ENCODE peak calls at places on chromosomes 4 and X, in five cellular contexts. One of them, this sample, is unnamed.
A peak's percentile ranks its signal among the peaks of the same experiment; 100 is the strongest.

GRCh38 chrX:153032397-153033118 is 23.7 kb upstream of the PNMA3 start:
- DNase-seq in pancreas: peak; percentile 89
- DNase-seq in HepG2: peak; percentile 21
- DNase-seq in CD8-positive, alpha-beta memory T cell: peak; percentile 39
- DNase-seq in SJCRH30: peak; percentile 31
- DNase-seq in this sample: peak; percentile 83

GRCh38 chrX:30881797-30882196 is 7.3 kb downstream of the TAB3 start:
- DNase-seq in pancreas: no peak
- DNase-seq in HepG2: no peak
- DNase-seq in CD8-positive, alpha-beta memory T cell: no peak
- DNase-seq in SJCRH30: no peak
- DNase-seq in this sample: no peak

GRCh38 chr4:183721207-183722081 is 62.4 kb downstream of the TRAPPC11 start:
- DNase-seq in pancreas: peak; percentile 94
- DNase-seq in HepG2: peak; percentile 96
- DNase-seq in CD8-positive, alpha-beta memory T cell: peak; percentile 37
- DNase-seq in SJCRH30: no peak
- DNase-seq in this sample: peak; percentile 76

GRCh38 chrX:139203681-139204575 is 326.6 kb upstream of the F9 start:
- DNase-seq in pancreas: peak; percentile 61
- DNase-seq in HepG2: no peak
- DNase-seq in CD8-positive, alpha-beta memory T cell: no peak
- DNase-seq in SJCRH30: no peak
- DNase-seq in this sample: peak; percentile 58

GRCh38 chr4:42568610-42569207 is 88.2 kb downstream of the ATP8A1 start:
- DNase-seq in pancreas: no peak
- DNase-seq in HepG2: peak; percentile 56
- DNase-seq in CD8-positive, alpha-beta memory T cell: peak; percentile 55
- DNase-seq in SJCRH30: peak; percentile 54
- DNase-seq in this sample: no peak

GRCh38 chr4:13642576-13642975 is 15.1 kb upstream of the BOD1L1 start:
- DNase-seq in pancreas: no peak
- DNase-seq in HepG2: no peak
- DNase-seq in CD8-positive, alpha-beta memory T cell: no peak
- DNase-seq in SJCRH30: no peak
- DNase-seq in this sample: no peak

GRCh38 chr4:145937021-145937861 is 1.4 kb downstream of the ZNF827 start:
- DNase-seq in pancreas: peak; percentile 84
- DNase-seq in HepG2: no peak
- DNase-seq in CD8-positive, alpha-beta memory T cell: peak; percentile 37
- DNase-seq in SJCRH30: peak; percentile 71
- DNase-seq in this sample: peak; percentile 85

GRCh38 chrX:136856527-136856926 is 24.0 kb downstream of the RBMX start:
- DNase-seq in pancreas: no peak
- DNase-seq in HepG2: no peak
- DNase-seq in CD8-positive, alpha-beta memory T cell: no peak
- DNase-seq in SJCRH30: no peak
- DNase-seq in this sample: no peak

GRCh38 chr4:108398836-108399235 is 221.5 kb upstream of the RPL34 start:
- DNase-seq in pancreas: no peak
- DNase-seq in HepG2: no peak
- DNase-seq in CD8-positive, alpha-beta memory T cell: no peak
- DNase-seq in SJCRH30: no peak
- DNase-seq in this sample: no peak

GRCh38 chrX:120251471-120252011 is 929 bp downstream of the ZBTB33 start:
- DNase-seq in pancreas: no peak
- DNase-seq in HepG2: peak; percentile 3
- DNase-seq in CD8-positive, alpha-beta memory T cell: peak; percentile 11
- DNase-seq in SJCRH30: peak; percentile 47
- DNase-seq in this sample: peak; percentile 11

GRCh38 chr4:145912391-145912790 is 26.2 kb downstream of the ZNF827 start:
- DNase-seq in pancreas: no peak
- DNase-seq in HepG2: no peak
- DNase-seq in CD8-positive, alpha-beta memory T cell: no peak
- DNase-seq in SJCRH30: no peak
- DNase-seq in this sample: no peak

GRCh38 chr4:87030124-87030523 is 95.3 kb downstream of the AFF1 start:
- DNase-seq in pancreas: no peak
- DNase-seq in HepG2: no peak
- DNase-seq in CD8-positive, alpha-beta memory T cell: no peak
- DNase-seq in SJCRH30: no peak
- DNase-seq in this sample: no peak

GRCh38 chr4:89838005-89838404 is 1.0 kb upstream of the SNCA start:
- DNase-seq in pancreas: no peak
- DNase-seq in HepG2: no peak
- DNase-seq in CD8-positive, alpha-beta memory T cell: no peak
- DNase-seq in SJCRH30: peak; percentile 52
- DNase-seq in this sample: no peak

GRCh38 chr4:2261110-2261852 is 628 bp downstream of the MXD4 start:
- DNase-seq in pancreas: peak; percentile 86
- DNase-seq in HepG2: no peak
- DNase-seq in CD8-positive, alpha-beta memory T cell: peak; percentile 63
- DNase-seq in SJCRH30: no peak
- DNase-seq in this sample: peak; percentile 76

GRCh38 chr4:145605941-145606340 is 13.2 kb upstream of the MMAA start:
- DNase-seq in pancreas: no peak
- DNase-seq in HepG2: no peak
- DNase-seq in CD8-positive, alpha-beta memory T cell: no peak
- DNase-seq in SJCRH30: no peak
- DNase-seq in this sample: no peak

GRCh38 chr4:57131849-57132745 is 21.9 kb upstream of the IGFBP7 start:
- DNase-seq in pancreas: no peak
- DNase-seq in HepG2: peak; percentile 18
- DNase-seq in CD8-positive, alpha-beta memory T cell: no peak
- DNase-seq in SJCRH30: peak; percentile 64
- DNase-seq in this sample: no peak

GRCh38 chr4:180106997-180107396 is 2136.2 kb upstream of the TENM3 start:
- DNase-seq in pancreas: no peak
- DNase-seq in HepG2: no peak
- DNase-seq in CD8-positive, alpha-beta memory T cell: no peak
- DNase-seq in SJCRH30: no peak
- DNase-seq in this sample: no peak

GRCh38 chrX:8139713-8140112 is 31.4 kb downstream of the VCX2 start:
- DNase-seq in pancreas: no peak
- DNase-seq in HepG2: no peak
- DNase-seq in CD8-positive, alpha-beta memory T cell: no peak
- DNase-seq in SJCRH30: no peak
- DNase-seq in this sample: no peak

GRCh38 chr4:89055157-89056080 is 1.6 kb downstream of the FAM13A start:
- DNase-seq in pancreas: no peak
- DNase-seq in HepG2: no peak
- DNase-seq in CD8-positive, alpha-beta memory T cell: no peak
- DNase-seq in SJCRH30: no peak
- DNase-seq in this sample: no peak

GRCh38 chr4:75180790-75181776 is 248.2 kb downstream of the PARM1 start:
- DNase-seq in pancreas: no peak
- DNase-seq in HepG2: no peak
- DNase-seq in CD8-positive, alpha-beta memory T cell: no peak
- DNase-seq in SJCRH30: peak; percentile 62
- DNase-seq in this sample: no peak

GRCh38 chr4:142473218-142473959 is 372.7 kb downstream of the INPP4B start:
- DNase-seq in pancreas: peak; percentile 50
- DNase-seq in HepG2: no peak
- DNase-seq in CD8-positive, alpha-beta memory T cell: no peak
- DNase-seq in SJCRH30: no peak
- DNase-seq in this sample: peak; percentile 51

GRCh38 chr4:73690051-73690744 is 50.2 kb upstream of the CXCL8 start:
- DNase-seq in pancreas: no peak
- DNase-seq in HepG2: no peak
- DNase-seq in CD8-positive, alpha-beta memory T cell: no peak
- DNase-seq in SJCRH30: no peak
- DNase-seq in this sample: no peak

GRCh38 chr4:112327950-112328349 is 30.8 kb downstream of the ALPK1 start:
- DNase-seq in pancreas: no peak
- DNase-seq in HepG2: peak; percentile 38
- DNase-seq in CD8-positive, alpha-beta memory T cell: peak; percentile 28
- DNase-seq in SJCRH30: no peak
- DNase-seq in this sample: no peak

GRCh38 chr4:185232370-185232769 is 23.0 kb downstream of the SNX25 start:
- DNase-seq in pancreas: no peak
- DNase-seq in HepG2: no peak
- DNase-seq in CD8-positive, alpha-beta memory T cell: no peak
- DNase-seq in SJCRH30: no peak
- DNase-seq in this sample: no peak

GRCh38 chr4:96729641-96730040 is 889.7 kb downstream of the PDHA2 start:
- DNase-seq in pancreas: no peak
- DNase-seq in HepG2: no peak
- DNase-seq in CD8-positive, alpha-beta memory T cell: no peak
- DNase-seq in SJCRH30: no peak
- DNase-seq in this sample: no peak

GRCh38 chr4:162157241-162157640 is 6.6 kb downstream of the FSTL5 start:
- DNase-seq in pancreas: no peak
- DNase-seq in HepG2: no peak
- DNase-seq in CD8-positive, alpha-beta memory T cell: no peak
- DNase-seq in SJCRH30: no peak
- DNase-seq in this sample: no peak

GRCh38 chr4:143178923-143179322 is 5.8 kb upstream of the USP38 start:
- DNase-seq in pancreas: no peak
- DNase-seq in HepG2: no peak
- DNase-seq in CD8-positive, alpha-beta memory T cell: no peak
- DNase-seq in SJCRH30: no peak
- DNase-seq in this sample: no peak

GRCh38 chr4:153637201-153637600 is 46.9 kb upstream of the TLR2 start:
- DNase-seq in pancreas: no peak
- DNase-seq in HepG2: no peak
- DNase-seq in CD8-positive, alpha-beta memory T cell: no peak
- DNase-seq in SJCRH30: no peak
- DNase-seq in this sample: no peak

GRCh38 chr4:138891610-138892009 is 124.0 kb upstream of the NOCT start:
- DNase-seq in pancreas: no peak
- DNase-seq in HepG2: no peak
- DNase-seq in CD8-positive, alpha-beta memory T cell: no peak
- DNase-seq in SJCRH30: no peak
- DNase-seq in this sample: no peak

GRCh38 chr4:168796362-168797106 is 213.5 kb downstream of the CBR4 start:
- DNase-seq in pancreas: no peak
- DNase-seq in HepG2: peak; percentile 80
- DNase-seq in CD8-positive, alpha-beta memory T cell: no peak
- DNase-seq in SJCRH30: no peak
- DNase-seq in this sample: no peak

GRCh38 chrX:25021132-25021498 is 5.3 kb upstream of the ARX start:
- DNase-seq in pancreas: no peak
- DNase-seq in HepG2: no peak
- DNase-seq in CD8-positive, alpha-beta memory T cell: no peak
- DNase-seq in SJCRH30: peak; percentile 29
- DNase-seq in this sample: no peak
- H3K4me3 ChIP-seq in pancreas: no peak overlapping the region
- H3K4me3 ChIP-seq in HepG2: no peak overlapping the region
- H3K4me3 ChIP-seq in CD8-positive, alpha-beta memory T cell: peak overlapping the region; percentile 29
- H3K4me3 ChIP-seq in SJCRH30: peak overlapping the region; percentile 60
- H3K4me3 ChIP-seq in this sample: peak overlapping the region; percentile 42

GRCh38 chrX:17033225-17033624 is 86.8 kb downstream of the REPS2 start:
- DNase-seq in pancreas: no peak
- DNase-seq in HepG2: no peak
- DNase-seq in CD8-positive, alpha-beta memory T cell: no peak
- DNase-seq in SJCRH30: no peak
- DNase-seq in this sample: no peak

GRCh38 chrX:17038681-17039161 is 92.3 kb downstream of the REPS2 start:
- DNase-seq in pancreas: no peak
- DNase-seq in HepG2: no peak
- DNase-seq in CD8-positive, alpha-beta memory T cell: no peak
- DNase-seq in SJCRH30: no peak
- DNase-seq in this sample: no peak

GRCh38 chrX:17035111-17035510 is 88.7 kb downstream of the REPS2 start:
- DNase-seq in pancreas: no peak
- DNase-seq in HepG2: no peak
- DNase-seq in CD8-positive, alpha-beta memory T cell: no peak
- DNase-seq in SJCRH30: no peak
- DNase-seq in this sample: no peak

GRCh38 chrX:17038277-17038676 is 91.8 kb downstream of the REPS2 start:
- DNase-seq in pancreas: no peak
- DNase-seq in HepG2: no peak
- DNase-seq in CD8-positive, alpha-beta memory T cell: no peak
- DNase-seq in SJCRH30: no peak
- DNase-seq in this sample: no peak

DNA sequence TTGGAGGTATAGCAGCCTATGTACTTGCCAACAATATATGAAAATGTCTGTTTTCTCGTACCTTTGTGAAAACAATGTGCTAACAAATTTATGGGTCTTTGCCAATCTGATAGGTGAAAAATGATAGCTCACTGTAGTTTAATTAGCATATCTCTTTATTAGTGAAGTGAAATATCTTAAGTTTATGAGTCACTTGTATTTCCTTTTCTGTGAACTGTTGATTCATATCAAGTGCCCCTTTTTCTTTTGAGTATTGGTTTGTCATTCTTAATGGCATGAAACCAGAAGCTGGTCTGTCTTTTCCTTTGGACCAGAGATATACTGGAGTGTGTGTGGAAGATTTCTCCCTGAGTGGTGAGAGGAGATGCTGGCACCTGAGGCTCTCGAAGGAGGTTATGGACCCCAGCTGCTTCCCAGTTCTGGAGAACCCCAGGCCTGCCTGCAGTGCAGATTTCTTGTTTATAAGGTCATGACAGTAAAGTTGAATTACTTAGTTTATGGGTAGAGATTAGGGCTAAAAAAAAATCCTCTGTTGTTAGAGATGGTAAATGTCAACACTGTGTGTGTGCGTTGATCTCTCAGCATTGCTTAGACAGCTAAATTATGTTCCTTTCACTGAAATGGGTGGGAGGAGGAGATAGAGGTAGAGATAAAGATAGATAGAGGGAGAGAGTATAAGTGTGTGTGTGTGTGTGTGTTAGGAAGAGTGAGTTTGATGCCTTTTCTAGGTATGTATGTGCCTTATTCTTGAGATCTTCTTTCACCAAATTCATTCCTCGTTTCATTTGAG is 89.9 kb downstream of the REPS2 start:
- DNase-seq in pancreas: no peak
- DNase-seq in HepG2: no peak
- DNase-seq in CD8-positive, alpha-beta memory T cell: no peak
- DNase-seq in SJCRH30: no peak
- DNase-seq in this sample: no peak
- H3K27ac ChIP-seq in pancreas: no peak overlapping the region
- H3K27ac ChIP-seq in HepG2: no peak overlapping the region
- H3K27ac ChIP-seq in CD8-positive, alpha-beta memory T cell: no peak overlapping the region
- H3K27ac ChIP-seq in SJCRH30: no peak overlapping the region
- H3K27ac ChIP-seq in this sample: no peak overlapping the region

GRCh38 chrX:151828434-151829080 is 84.1 kb upstream of the MAGEA4 start:
- DNase-seq in pancreas: no peak
- DNase-seq in HepG2: no peak
- DNase-seq in CD8-positive, alpha-beta memory T cell: no peak
- DNase-seq in SJCRH30: no peak
- DNase-seq in this sample: no peak
- H3K4me3 ChIP-seq in pancreas: no peak overlapping the region
- H3K4me3 ChIP-seq in HepG2: no peak overlapping the region
- H3K4me3 ChIP-seq in CD8-positive, alpha-beta memory T cell: no peak overlapping the region
- H3K4me3 ChIP-seq in SJCRH30: no peak overlapping the region
- H3K4me3 ChIP-seq in this sample: no peak overlapping the region

GRCh38 chr4:82357640-82358039 is 16.2 kb downstream of the HNRNPD start:
- DNase-seq in pancreas: no peak
- DNase-seq in HepG2: no peak
- DNase-seq in CD8-positive, alpha-beta memory T cell: no peak
- DNase-seq in SJCRH30: no peak
- DNase-seq in this sample: no peak
- H3K27ac ChIP-seq in pancreas: no peak overlapping the region
- H3K27ac ChIP-seq in HepG2: no peak overlapping the region
- H3K27ac ChIP-seq in CD8-positive, alpha-beta memory T cell: no peak overlapping the region
- H3K27ac ChIP-seq in SJCRH30: no peak overlapping the region
- H3K27ac ChIP-seq in this sample: no peak overlapping the region

GRCh38 chr4:25750874-25751273 is 95.2 kb downstream of the SLC34A2 start:
- DNase-seq in pancreas: no peak
- DNase-seq in HepG2: no peak
- DNase-seq in CD8-positive, alpha-beta memory T cell: no peak
- DNase-seq in SJCRH30: no peak
- DNase-seq in this sample: no peak
- H3K4me3 ChIP-seq in pancreas: no peak overlapping the region
- H3K4me3 ChIP-seq in HepG2: no peak overlapping the region
- H3K4me3 ChIP-seq in CD8-positive, alpha-beta memory T cell: no peak overlapping the region
- H3K4me3 ChIP-seq in SJCRH30: no peak overlapping the region
- H3K4me3 ChIP-seq in this sample: no peak overlapping the region

GRCh38 chrX:1389993-1390285 is 2.0 kb downstream of the SLC25A6 start:
- DNase-seq in pancreas: no peak
- DNase-seq in HepG2: no peak
- DNase-seq in CD8-positive, alpha-beta memory T cell: no peak
- DNase-seq in SJCRH30: no peak
- DNase-seq in this sample: peak; percentile 4
- H3K27ac ChIP-seq in pancreas: no peak overlapping the region
- H3K27ac ChIP-seq in HepG2: no peak overlapping the region
- H3K27ac ChIP-seq in CD8-positive, alpha-beta memory T cell: no peak overlapping the region
- H3K27ac ChIP-seq in SJCRH30: no peak overlapping the region
- H3K27ac ChIP-seq in this sample: no peak overlapping the region

This sample was measured in psoas muscle.